ENCODE peak calls at places on chromosome 15, in five cellular contexts. One of them, this sample, is unnamed.

GRCh38 chr15:80999623-81000036 is 1.1 kb upstream of the TLNRD1 start:
- DNase-seq in upper lobe of left lung: no peak
- DNase-seq in esophagus muscularis mucosa: no peak
- DNase-seq in stomach: peak
- DNase-seq in HepG2: no peak
- DNase-seq in this sample: peak

GRCh38 chr15:25178835-25179672 is 224.3 kb downstream of the SNRPN start:
- DNase-seq in upper lobe of left lung: peak
- DNase-seq in HepG2: no peak
- DNase-seq in stomach: peak
- DNase-seq in esophagus muscularis mucosa: peak
- DNase-seq in this sample: peak

GRCh38 chr15:66261056-66261455 is 7.5 kb upstream of the MEGF11 start:
- DNase-seq in stomach: peak
- DNase-seq in HepG2: no peak
- DNase-seq in upper lobe of left lung: no peak
- DNase-seq in esophagus muscularis mucosa: no peak
- DNase-seq in this sample: no peak

GRCh38 chr15:51658664-51659063 is 22.6 kb upstream of the SCG3 start:
- DNase-seq in HepG2: no peak
- DNase-seq in esophagus muscularis mucosa: no peak
- DNase-seq in upper lobe of left lung: no peak
- DNase-seq in stomach: no peak
- DNase-seq in this sample: no peak

GRCh38 chr15:25871403-25871802 is 8.3 kb upstream of the ATP10A start:
- DNase-seq in HepG2: no peak
- DNase-seq in upper lobe of left lung: no peak
- DNase-seq in stomach: no peak
- DNase-seq in esophagus muscularis mucosa: no peak
- DNase-seq in this sample: no peak

GRCh38 chr15:70378126-70379031 is 280.7 kb upstream of the TLE3 start:
- DNase-seq in esophagus muscularis mucosa: peak
- DNase-seq in upper lobe of left lung: no peak
- DNase-seq in HepG2: no peak
- DNase-seq in stomach: peak
- DNase-seq in this sample: no peak

GRCh38 chr15:27681038-27681437 is 418.1 kb downstream of the OCA2 start:
- DNase-seq in stomach: no peak
- DNase-seq in esophagus muscularis mucosa: no peak
- DNase-seq in HepG2: peak
- DNase-seq in upper lobe of left lung: no peak
- DNase-seq in this sample: no peak

GRCh38 chr15:55993804-55994539 is 560 bp upstream of the NEDD4 start:
- DNase-seq in upper lobe of left lung: no peak
- DNase-seq in stomach: no peak
- DNase-seq in HepG2: peak
- DNase-seq in esophagus muscularis mucosa: no peak
- DNase-seq in this sample: no peak

GRCh38 chr15:60584355-60585023 is 105.5 kb upstream of the ICE2 start:
- DNase-seq in HepG2: no peak
- DNase-seq in esophagus muscularis mucosa: no peak
- DNase-seq in stomach: no peak
- DNase-seq in upper lobe of left lung: no peak
- DNase-seq in this sample: no peak

GRCh38 chr15:79090487-79091203 is at the start of gene RASGRF1:
- DNase-seq in upper lobe of left lung: peak
- DNase-seq in stomach: no peak
- DNase-seq in HepG2: no peak
- DNase-seq in esophagus muscularis mucosa: no peak
- DNase-seq in this sample: no peak

GRCh38 chr15:26023231-26023630 is 160.1 kb upstream of the ATP10A start:
- DNase-seq in HepG2: no peak
- DNase-seq in esophagus muscularis mucosa: peak
- DNase-seq in upper lobe of left lung: no peak
- DNase-seq in stomach: no peak
- DNase-seq in this sample: no peak

GRCh38 chr15:38547255-38547997 is 17.2 kb downstream of the RASGRP1 start:
- DNase-seq in HepG2: no peak
- DNase-seq in stomach: no peak
- DNase-seq in esophagus muscularis mucosa: peak
- DNase-seq in upper lobe of left lung: peak
- DNase-seq in this sample: no peak

GRCh38 chr15:90837052-90837621 is 31.3 kb upstream of the FURIN start:
- DNase-seq in upper lobe of left lung: no peak
- DNase-seq in stomach: no peak
- DNase-seq in HepG2: no peak
- DNase-seq in esophagus muscularis mucosa: no peak
- DNase-seq in this sample: no peak

GRCh38 chr15:100559330-100559729 is 30.6 kb upstream of the CERS3 start:
- DNase-seq in stomach: peak
- DNase-seq in upper lobe of left lung: no peak
- DNase-seq in esophagus muscularis mucosa: no peak
- DNase-seq in HepG2: peak
- DNase-seq in this sample: peak

GRCh38 chr15:92034227-92034626 is 180.7 kb downstream of the SLCO3A1 start:
- DNase-seq in upper lobe of left lung: no peak
- DNase-seq in esophagus muscularis mucosa: no peak
- DNase-seq in HepG2: no peak
- DNase-seq in stomach: no peak
- DNase-seq in this sample: no peak

GRCh38 chr15:65857718-65858402 is 11.4 kb upstream of the RAB11A start:
- DNase-seq in upper lobe of left lung: no peak
- DNase-seq in esophagus muscularis mucosa: no peak
- DNase-seq in stomach: no peak
- DNase-seq in HepG2: no peak
- DNase-seq in this sample: no peak

GRCh38 chr15:85494035-85494793 is 113.8 kb downstream of the AKAP13 start:
- DNase-seq in stomach: no peak
- DNase-seq in esophagus muscularis mucosa: no peak
- DNase-seq in HepG2: no peak
- DNase-seq in upper lobe of left lung: no peak
- DNase-seq in this sample: no peak

GRCh38 chr15:83410532-83410931 is 36.6 kb upstream of the SH3GL3 start:
- DNase-seq in stomach: no peak
- DNase-seq in esophagus muscularis mucosa: no peak
- DNase-seq in upper lobe of left lung: no peak
- DNase-seq in HepG2: no peak
- DNase-seq in this sample: no peak

GRCh38 chr15:78016860-78017259 is 60.7 kb downstream of the TBC1D2B start:
- DNase-seq in stomach: peak
- DNase-seq in upper lobe of left lung: no peak
- DNase-seq in HepG2: no peak
- DNase-seq in esophagus muscularis mucosa: no peak
- DNase-seq in this sample: no peak

GRCh38 chr15:77021803-77022381 is 27.0 kb downstream of the PSTPIP1 start:
- DNase-seq in stomach: no peak
- DNase-seq in upper lobe of left lung: no peak
- DNase-seq in esophagus muscularis mucosa: no peak
- DNase-seq in HepG2: no peak
- DNase-seq in this sample: no peak

GRCh38 chr15:84937144-84937543 is 44.5 kb upstream of the PDE8A start:
- DNase-seq in stomach: no peak
- DNase-seq in esophagus muscularis mucosa: no peak
- DNase-seq in HepG2: no peak
- DNase-seq in upper lobe of left lung: no peak
- DNase-seq in this sample: no peak

GRCh38 chr15:96560246-96560895 is 229.9 kb downstream of the NR2F2 start:
- DNase-seq in HepG2: no peak
- DNase-seq in stomach: no peak
- DNase-seq in esophagus muscularis mucosa: no peak
- DNase-seq in upper lobe of left lung: no peak
- DNase-seq in this sample: no peak

GRCh38 chr15:63232943-63233342 is 43.5 kb downstream of the RAB8B start:
- DNase-seq in esophagus muscularis mucosa: no peak
- DNase-seq in HepG2: no peak
- DNase-seq in upper lobe of left lung: no peak
- DNase-seq in stomach: no peak
- DNase-seq in this sample: no peak

GRCh38 chr15:89114974-89115373 is 26.7 kb downstream of the ABHD2 start:
- DNase-seq in stomach: peak
- DNase-seq in upper lobe of left lung: no peak
- DNase-seq in esophagus muscularis mucosa: no peak
- DNase-seq in HepG2: no peak
- DNase-seq in this sample: no peak

GRCh38 chr15:70121656-70122297 is 24.1 kb upstream of the TLE3 start:
- DNase-seq in upper lobe of left lung: no peak
- DNase-seq in esophagus muscularis mucosa: peak
- DNase-seq in stomach: peak
- DNase-seq in HepG2: no peak
- DNase-seq in this sample: peak

GRCh38 chr15:101051291-101052030 is 132.3 kb downstream of the LRRK1 start:
- DNase-seq in HepG2: no peak
- DNase-seq in upper lobe of left lung: peak
- DNase-seq in esophagus muscularis mucosa: peak
- DNase-seq in stomach: no peak
- DNase-seq in this sample: no peak

GRCh38 chr15:63481105-63481810 is 23.1 kb upstream of the USP3 start:
- DNase-seq in HepG2: no peak
- DNase-seq in upper lobe of left lung: no peak
- DNase-seq in stomach: no peak
- DNase-seq in esophagus muscularis mucosa: no peak
- DNase-seq in this sample: no peak

GRCh38 chr15:34366271-34367043 is 539 bp downstream of the LPCAT4 start:
- DNase-seq in esophagus muscularis mucosa: peak
- DNase-seq in HepG2: peak
- DNase-seq in stomach: peak
- DNase-seq in upper lobe of left lung: peak
- DNase-seq in this sample: peak

GRCh38 chr15:77775373-77775772 is 142.7 kb upstream of the LINGO1 start:
- DNase-seq in upper lobe of left lung: no peak
- DNase-seq in stomach: no peak
- DNase-seq in esophagus muscularis mucosa: no peak
- DNase-seq in HepG2: no peak
- DNase-seq in this sample: no peak

DNA sequence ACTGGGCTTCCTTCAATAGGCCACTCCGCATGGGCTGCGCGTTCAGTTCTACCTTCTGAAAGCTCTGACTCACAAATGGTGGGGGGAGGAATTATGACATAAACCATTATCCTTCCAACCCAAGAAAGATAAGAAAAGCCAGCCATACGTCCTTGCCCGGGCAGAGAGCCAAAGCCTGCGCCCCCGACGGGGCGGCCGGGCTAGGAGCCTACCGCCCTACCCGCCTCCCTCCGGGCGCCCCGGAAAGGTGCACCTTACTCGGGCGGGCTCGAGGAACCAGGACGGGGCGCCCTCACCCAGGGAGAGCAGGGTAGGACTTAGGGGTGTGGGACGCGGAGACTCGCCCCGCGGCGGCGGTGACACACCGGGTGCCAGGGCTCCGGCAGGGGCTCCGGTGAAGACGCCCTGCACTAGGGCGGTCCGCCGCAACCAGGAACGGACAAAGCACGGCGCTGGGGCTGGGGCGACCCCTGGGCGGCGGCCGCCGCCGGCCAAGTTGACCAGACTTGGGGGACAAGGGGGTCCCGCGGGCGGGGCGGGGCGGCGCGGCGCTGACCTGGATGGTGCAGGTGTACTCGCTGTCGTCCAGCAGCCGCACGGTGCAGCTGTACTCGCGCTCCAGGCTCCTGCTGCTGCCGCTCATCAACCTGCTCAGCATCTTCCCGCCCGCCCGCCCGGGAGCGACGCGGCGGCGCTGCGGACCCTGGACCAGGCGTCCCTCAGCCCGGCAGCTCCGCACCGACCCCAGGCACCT is 497 bp downstream of the FRMD5 start:
- DNase-seq in HepG2: no peak
- DNase-seq in esophagus muscularis mucosa: no peak
- DNase-seq in upper lobe of left lung: peak
- DNase-seq in stomach: peak
- DNase-seq in this sample: peak
- TF ChIP-seq CTCF in HepG2: no peak
- TF ChIP-seq CTCF in esophagus muscularis mucosa: no peak
- TF ChIP-seq CTCF in upper lobe of left lung: no peak
- TF ChIP-seq CTCF in stomach: no peak
- TF ChIP-seq CTCF in this sample: no peak

GRCh38 chr15:40776537-40777141 is 6.9 kb downstream of the C15orf62 start:
- DNase-seq in esophagus muscularis mucosa: no peak
- DNase-seq in upper lobe of left lung: peak
- DNase-seq in stomach: peak
- DNase-seq in HepG2: no peak
- DNase-seq in this sample: no peak
- TF ChIP-seq POLR2AphosphoS5 in esophagus muscularis mucosa: no peak
- TF ChIP-seq POLR2AphosphoS5 in upper lobe of left lung: no peak
- TF ChIP-seq POLR2AphosphoS5 in stomach: peak
- TF ChIP-seq POLR2AphosphoS5 in HepG2: no peak
- TF ChIP-seq POLR2AphosphoS5 in this sample: no peak

GRCh38 chr15:42065478-42065877 is 28.9 kb downstream of the PLA2G4D start:
- DNase-seq in esophagus muscularis mucosa: no peak
- DNase-seq in HepG2: no peak
- DNase-seq in upper lobe of left lung: no peak
- DNase-seq in stomach: no peak
- DNase-seq in this sample: no peak

GRCh38 chr15:42069025-42069424 is 25.3 kb downstream of the PLA2G4D start:
- DNase-seq in HepG2: no peak
- DNase-seq in stomach: no peak
- DNase-seq in esophagus muscularis mucosa: no peak
- DNase-seq in upper lobe of left lung: no peak
- DNase-seq in this sample: no peak

GRCh38 chr15:42065008-42065407 is 29.4 kb downstream of the PLA2G4D start:
- DNase-seq in stomach: peak
- DNase-seq in esophagus muscularis mucosa: no peak
- DNase-seq in upper lobe of left lung: no peak
- DNase-seq in HepG2: peak
- DNase-seq in this sample: no peak

GRCh38 chr15:42068601-42069000 is 25.8 kb downstream of the PLA2G4D start:
- DNase-seq in HepG2: no peak
- DNase-seq in stomach: peak
- DNase-seq in upper lobe of left lung: peak
- DNase-seq in esophagus muscularis mucosa: no peak
- DNase-seq in this sample: no peak

DNA sequence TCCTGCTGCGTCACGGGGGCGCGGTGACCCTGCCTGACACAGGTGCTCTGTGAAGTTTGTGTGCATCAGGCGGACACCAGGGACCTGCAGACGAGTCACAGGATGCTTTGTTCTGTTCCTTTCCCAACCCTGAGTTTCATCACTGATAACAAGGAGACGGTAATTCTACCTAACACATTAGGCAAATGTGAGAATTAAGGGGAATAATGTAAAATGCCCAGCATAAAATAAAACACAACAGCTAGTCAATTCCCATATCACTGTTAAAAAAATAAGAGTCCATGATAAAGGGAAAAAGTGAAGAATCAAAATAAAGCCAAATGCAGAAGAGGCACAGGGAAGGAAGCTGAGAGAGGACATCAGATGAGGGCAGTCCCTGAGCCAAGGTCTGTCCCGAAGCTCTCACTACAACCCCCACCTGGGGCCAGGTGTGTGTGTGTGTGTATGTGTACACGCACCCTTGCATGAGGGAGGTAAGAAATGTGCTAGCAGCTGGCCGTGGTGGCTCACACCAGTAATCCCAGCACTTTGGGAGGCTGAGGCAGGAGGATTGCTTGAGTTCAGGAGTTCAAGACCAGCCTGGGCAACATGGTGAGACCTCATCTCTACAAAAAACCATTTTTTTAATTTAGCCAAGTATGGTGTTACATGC is 27.5 kb downstream of the PLA2G4D start:
- DNase-seq in upper lobe of left lung: peak
- DNase-seq in HepG2: no peak
- DNase-seq in esophagus muscularis mucosa: no peak
- DNase-seq in stomach: no peak
- DNase-seq in this sample: no peak
- TF ChIP-seq CTCF in upper lobe of left lung: no peak
- TF ChIP-seq CTCF in HepG2: no peak
- TF ChIP-seq CTCF in esophagus muscularis mucosa: no peak
- TF ChIP-seq CTCF in stomach: no peak
- TF ChIP-seq CTCF in this sample: no peak

GRCh38 chr15:47293763-47294162 is 423.5 kb upstream of the SEMA6D start:
- DNase-seq in esophagus muscularis mucosa: no peak
- DNase-seq in upper lobe of left lung: no peak
- DNase-seq in stomach: no peak
- DNase-seq in HepG2: no peak
- DNase-seq in this sample: peak
- TF ChIP-seq POLR2AphosphoS5 in esophagus muscularis mucosa: peak
- TF ChIP-seq POLR2AphosphoS5 in upper lobe of left lung: peak
- TF ChIP-seq POLR2AphosphoS5 in stomach: no peak
- TF ChIP-seq POLR2AphosphoS5 in HepG2: no peak
- TF ChIP-seq POLR2AphosphoS5 in this sample: no peak